ENCODE peak calls at places on chromosomes 11 and 22, in six cellular contexts. Q, W, T, V, A and G are unnamed samples.

GRCh38 chr11:105878510-105878909 is 143.5 kb downstream of the MSANTD4 start:
- DNase-seq in Q (no peak), W (no peak), T (no peak), V (no peak), A (no peak), G (no peak)

GRCh38 chr11:133801356-133801755 is 44.0 kb downstream of the SPATA19 start:
- DNase-seq in Q (no peak), W (no peak), T (no peak), V (no peak), A (no peak), G (no peak)

GRCh38 chr11:112963368-112963955 is 2.2 kb downstream of the NCAM1 start:
- DNase-seq in Q (no peak), W (no peak), T (no peak), V (no peak), A (peak), G (no peak)

GRCh38 chr11:6979365-6979764 is 40.8 kb downstream of the ZNF214 start:
- DNase-seq in Q (no peak), W (no peak), T (no peak), V (peak), A (no peak), G (no peak)

GRCh38 chr22:37498289-37498909 is 12.2 kb upstream of the MFNG start:
- DNase-seq in Q (no peak), W (no peak), T (peak), V (no peak), A (no peak), G (peak)

GRCh38 chr22:44289429-44290171 is 23.2 kb downstream of the SHISAL1 start:
- DNase-seq in Q (no peak), W (no peak), T (no peak), V (no peak), A (no peak), G (no peak)

GRCh38 chr22:24512043-24512442 is 16.9 kb downstream of the UPB1 start:
- DNase-seq in Q (no peak), W (no peak), T (no peak), V (no peak), A (no peak), G (no peak)

GRCh38 chr22:30948930-30949342 is 19.6 kb downstream of the MORC2 start:
- DNase-seq in Q (no peak), W (no peak), T (no peak), V (peak), A (no peak), G (no peak)

GRCh38 chr11:47408598-47409439 is 429 bp downstream of the SLC39A13 start:
- DNase-seq in Q (peak), W (no peak), T (no peak), V (peak), A (no peak), G (no peak)

GRCh38 chr11:132373405-132374141 is 1003.2 kb downstream of the NTM start:
- DNase-seq in Q (no peak), W (no peak), T (no peak), V (no peak), A (no peak), G (no peak)

GRCh38 chr11:74929431-74930363 is 19.2 kb downstream of the XRRA1 start:
- DNase-seq in Q (peak), W (peak), T (peak), V (peak), A (peak), G (peak)

GRCh38 chr11:29124436-29124835 is 892.4 kb downstream of the KCNA4 start:
- DNase-seq in Q (no peak), W (no peak), T (no peak), V (no peak), A (no peak), G (no peak)

GRCh38 chr11:125401746-125402145 is 94.3 kb downstream of the FEZ1 start:
- DNase-seq in Q (no peak), W (no peak), T (no peak), V (no peak), A (no peak), G (no peak)

GRCh38 chr11:27088353-27088752 is 47.7 kb downstream of the BBOX1 start:
- DNase-seq in Q (no peak), W (no peak), T (no peak), V (no peak), A (peak), G (no peak)

GRCh38 chr22:35539910-35540599 is 576 bp upstream of the RASD2 start:
- DNase-seq in Q (no peak), W (peak), T (peak), V (no peak), A (no peak), G (peak)

GRCh38 chr11:71327156-71328085 is 75.0 kb upstream of the SHANK2 start:
- DNase-seq in Q (no peak), W (no peak), T (no peak), V (no peak), A (no peak), G (no peak)

GRCh38 chr11:16099501-16099900 is 256.8 kb downstream of the SOX6 start:
- DNase-seq in Q (no peak), W (no peak), T (no peak), V (no peak), A (peak), G (no peak)

GRCh38 chr22:27212617-27213177 is 555.3 kb downstream of the MIAT start:
- DNase-seq in Q (peak), W (no peak), T (no peak), V (peak), A (no peak), G (no peak)

GRCh38 chr11:58061813-58062212 is 31.1 kb downstream of the OR6Q1 start:
- DNase-seq in Q (peak), W (no peak), T (no peak), V (peak), A (no peak), G (no peak)

GRCh38 chr11:118872403-118872821 is 11.3 kb upstream of the CXCR5 start:
- DNase-seq in Q (no peak), W (no peak), T (peak), V (no peak), A (no peak), G (no peak)

GRCh38 chr11:120455487-120455886 is 56.1 kb upstream of the GRIK4 start:
- DNase-seq in Q (no peak), W (no peak), T (no peak), V (no peak), A (no peak), G (no peak)

GRCh38 chr22:34588893-34589545 is 476.9 kb upstream of the ISX start:
- DNase-seq in Q (no peak), W (no peak), T (no peak), V (no peak), A (no peak), G (no peak)